ENCODE peak calls at places on chromosomes 6 and 20, in seven cellular contexts. R, I, N, P, T, Z and L are unnamed samples.

GRCh38 chr20:56865055-56865454 is 235.9 kb downstream of the TFAP2C start:
- DNase-seq in Z (no peak), R (no peak), P (no peak), N (no peak), I (no peak), T (no peak), L (no peak)

GRCh38 chr6:4805553-4806307 is 29.5 kb downstream of the CDYL start:
- DNase-seq in N (peak; percentile 46), I (peak; percentile 35), R (peak; percentile 64), T (peak; percentile 47), Z (peak; percentile 34), P (no peak), L (no peak)

GRCh38 chr20:46650575-46651090 is 626 bp downstream of the SLC13A3 start:
- DNase-seq in I (no peak), P (no peak), Z (no peak), T (no peak), R (no peak), N (no peak), L (no peak)

GRCh38 chr6:2665169-2666070 is 85.3 kb downstream of the MYLK4 start:
- DNase-seq in Z (no peak), P (no peak), N (no peak), T (no peak), R (no peak), I (peak; percentile 20), L (no peak)

GRCh38 chr6:39193201-39193791 is 36.0 kb downstream of the KCNK5 start:
- DNase-seq in P (no peak), N (no peak), I (no peak), T (no peak), Z (no peak), R (no peak), L (no peak)

GRCh38 chr20:51331466-51331865 is 211.1 kb downstream of the NFATC2 start:
- DNase-seq in N (no peak), Z (no peak), T (no peak), R (no peak), P (no peak), I (peak; percentile 46), L (no peak)

GRCh38 chr20:61938839-61939690 is 126.6 kb downstream of the TAF4 start:
- DNase-seq in T (peak; percentile 23), Z (no peak), N (no peak), P (no peak), I (no peak), R (no peak), L (no peak)

GRCh38 chr20:48716086-48716485 is 111.7 kb downstream of the PREX1 start:
- DNase-seq in P (no peak), Z (no peak), N (no peak), R (no peak), T (no peak), I (no peak), L (no peak)

GRCh38 chr6:33988121-33989015 is 157.5 kb downstream of the GRM4 start:
- DNase-seq in R (no peak), N (no peak), P (no peak), Z (no peak), I (no peak), T (no peak), L (peak; percentile 39)

GRCh38 chr6:45415315-45415714 is 37.6 kb upstream of the SUPT3H start:
- DNase-seq in R (no peak), P (no peak), N (no peak), T (no peak), Z (no peak), I (no peak), L (no peak)

GRCh38 chr20:48984575-48985219 is 61.4 kb upstream of the CSE1L start:
- DNase-seq in R (no peak), P (no peak), N (no peak), T (no peak), I (no peak), Z (no peak), L (no peak)

GRCh38 chr6:11806561-11807317 is 28.1 kb upstream of the ADTRP start:
- DNase-seq in Z (no peak), R (no peak), I (no peak), P (no peak), T (no peak), N (no peak), L (no peak)

GRCh38 chr6:90328004-90328403 is 31.4 kb upstream of the BACH2 start:
- DNase-seq in Z (no peak), R (no peak), N (no peak), P (no peak), T (no peak), I (peak; percentile 39), L (no peak)

GRCh38 chr6:291148-291696 is 1.1 kb upstream of the DUSP22 start:
- DNase-seq in N (no peak), R (no peak), Z (no peak), P (no peak), T (no peak), I (no peak), L (no peak)

GRCh38 chr6:286681-287499 is 5.4 kb upstream of the DUSP22 start:
- DNase-seq in Z (no peak), R (no peak), I (no peak), P (no peak), N (no peak), T (no peak), L (no peak)

GRCh38 chr6:290111-290932 is 2.0 kb upstream of the DUSP22 start:
- DNase-seq in Z (no peak), T (no peak), R (no peak), N (no peak), P (no peak), I (no peak), L (no peak)

GRCh38 chr6:287500-287883 is 4.8 kb upstream of the DUSP22 start:
- DNase-seq in N (no peak), R (no peak), T (no peak), Z (no peak), I (no peak), P (no peak), L (no peak)

GRCh38 chr6:288861-289260 is 3.4 kb upstream of the DUSP22 start:
- DNase-seq in R (no peak), N (no peak), Z (no peak), P (no peak), T (no peak), I (no peak), L (no peak)
- H3K4me1 ChIP-seq in R (peaks cover 14% of the 10 kb centered on the region), N (peaks cover 8% of the 10 kb centered on the region), Z (peaks cover 17% of the 10 kb centered on the region), P (peaks cover 8% of the 10 kb centered on the region), T (peaks cover 12% of the 10 kb centered on the region), I (peaks cover 4% of the 10 kb centered on the region), L (peaks cover 4% of the 10 kb centered on the region)

DNA sequence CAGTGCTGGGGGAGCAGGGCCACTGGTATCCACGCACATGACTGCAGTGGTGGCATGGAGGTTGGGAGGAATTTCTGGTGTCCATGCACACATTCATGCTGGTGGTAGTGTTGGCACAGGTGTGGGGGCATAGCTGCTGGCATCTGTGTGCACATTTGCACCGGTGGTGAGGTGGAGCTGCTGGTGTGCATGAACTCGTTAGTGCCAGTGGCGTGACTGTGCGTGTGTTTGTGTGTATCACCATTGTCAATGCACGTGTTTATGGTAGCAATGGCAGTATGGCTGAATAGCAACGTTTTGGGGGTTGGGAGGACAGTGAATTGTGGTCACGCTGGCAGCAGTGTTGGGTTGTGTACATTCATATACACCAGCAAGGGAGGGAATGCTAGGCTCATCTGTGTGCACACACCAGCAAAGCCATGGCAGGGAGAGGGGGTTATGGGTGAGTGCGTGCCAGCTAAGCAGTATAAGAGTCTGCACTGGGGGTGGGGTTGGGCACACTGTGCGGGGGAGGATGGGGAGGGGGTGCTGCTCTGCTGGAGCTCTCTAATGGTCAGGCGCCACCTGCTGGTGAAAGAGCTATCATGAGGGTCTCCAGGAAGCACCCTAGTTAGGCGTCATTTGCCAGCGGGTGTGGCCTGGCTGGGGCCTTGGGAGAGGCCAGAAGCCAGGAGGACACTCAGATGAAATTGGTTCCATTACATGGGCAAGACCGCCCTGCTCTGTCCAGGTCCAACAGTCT is 626.1 kb upstream of the ID4 start:
- DNase-seq in P (no peak), I (no peak), R (no peak), Z (no peak), T (peak; percentile 33), N (peak; percentile 17), L (no peak)
- TF ChIP-seq CTCF in P (no peak), I (no peak), R (no peak), Z (peak; percentile 24), T (peak; percentile 31), N (no peak), L (no peak)

GRCh38 chr6:138528986-138529385 is 29.7 kb upstream of the NHSL1 start:
- DNase-seq in Z (no peak), T (no peak), P (no peak), I (no peak), R (no peak), N (no peak), L (no peak)

GRCh38 chr6:138529510-138529909 is 30.2 kb upstream of the NHSL1 start:
- DNase-seq in I (no peak), T (no peak), R (no peak), P (no peak), N (no peak), Z (no peak), L (no peak)

GRCh38 chr6:138526822-138527235 is 27.5 kb upstream of the NHSL1 start:
- DNase-seq in N (no peak), I (no peak), R (no peak), Z (no peak), P (no peak), T (no peak), L (no peak)

GRCh38 chr6:138528137-138528536 is 28.8 kb upstream of the NHSL1 start:
- DNase-seq in P (no peak), T (no peak), N (no peak), Z (no peak), R (no peak), I (peak; percentile 34), L (no peak)

GRCh38 chr6:138527376-138528092 is 28.2 kb upstream of the NHSL1 start:
- DNase-seq in I (no peak), R (no peak), Z (no peak), N (no peak), T (no peak), P (no peak), L (no peak)
- H3K4me1 ChIP-seq in I (peaks cover 2% of the 10 kb centered on the region), R (no peaks in the 10 kb centered on the region), Z (no peaks in the 10 kb centered on the region), N (no peaks in the 10 kb centered on the region), T (peaks cover 49% of the 10 kb centered on the region), P (no peaks in the 10 kb centered on the region), L (no peaks in the 10 kb centered on the region)

GRCh38 chr20:1784586-1784985 is 110.6 kb upstream of the SIRPA start:
- DNase-seq in I (no peak), P (no peak), T (no peak), N (no peak), Z (no peak), R (no peak), L (no peak)

GRCh38 chr20:1783245-1783644 is 112.0 kb upstream of the SIRPA start:
- DNase-seq in P (no peak), R (no peak), T (no peak), Z (no peak), N (no peak), I (no peak), L (no peak)

GRCh38 chr20:1786061-1786460 is 109.1 kb upstream of the SIRPA start:
- DNase-seq in I (no peak), R (no peak), P (no peak), N (no peak), T (no peak), Z (no peak), L (no peak)

GRCh38 chr20:1779567-1779966 is 115.6 kb upstream of the SIRPA start:
- DNase-seq in Z (no peak), P (no peak), N (no peak), I (no peak), T (no peak), R (no peak), L (no peak)

DNA sequence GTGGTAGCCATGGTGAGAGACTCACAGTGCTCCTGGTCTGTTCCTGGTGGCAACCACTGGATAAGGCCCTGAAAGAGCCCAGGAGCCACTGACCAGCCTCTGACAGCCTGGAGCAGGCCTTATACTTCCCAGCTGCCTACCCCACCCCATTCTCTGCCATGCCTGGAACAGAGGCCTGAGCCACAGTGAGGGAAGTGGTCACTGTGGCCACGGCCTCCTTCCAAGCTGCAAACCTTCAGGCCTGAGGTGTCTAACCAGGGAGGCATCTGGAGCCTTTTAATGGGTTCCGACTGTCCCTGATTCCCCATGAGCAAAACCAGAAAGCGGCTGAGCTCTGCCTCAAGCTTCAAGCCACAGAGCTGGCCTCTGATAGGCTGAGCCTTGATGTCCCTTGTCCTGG is 113.0 kb upstream of the SIRPA start:
- DNase-seq in T (no peak), R (no peak), N (no peak), Z (no peak), P (no peak), I (no peak), L (no peak)
- TF ChIP-seq CTCF in T (no peak), R (no peak), N (no peak), Z (no peak), P (no peak), I (no peak), L (no peak)